ENCODE peak calls at places on chromosomes 5 and 9, in seven cellular contexts. S, X, Q, D, P, B and A are unnamed samples.

GRCh38 chr9:107481035-107481434 is 8.5 kb downstream of the KLF4 start:
- DNase-seq in S (no peak), X (no peak), Q (no peak), D (peak), P (no peak), B (no peak), A (no peak)

GRCh38 chr5:6822556-6823343 is 109.5 kb downstream of the TENT4A start:
- DNase-seq in S (no peak), X (no peak), Q (no peak), D (no peak), P (no peak), B (no peak), A (no peak)

GRCh38 chr9:124618476-124618875 is 111.3 kb upstream of the NR5A1 start:
- DNase-seq in S (no peak), X (no peak), Q (no peak), D (no peak), P (no peak), B (no peak), A (no peak)

GRCh38 chr5:179437341-179438001 is 92.2 kb upstream of the ADAMTS2 start:
- DNase-seq in S (no peak), X (peak), Q (no peak), D (no peak), P (no peak), B (no peak), A (no peak)

GRCh38 chr5:115807654-115808052 is 8.8 kb downstream of the CDO1 start:
- DNase-seq in S (no peak), X (no peak), Q (no peak), D (no peak), P (no peak), B (no peak), A (no peak)

GRCh38 chr9:95634581-95634980 is 117.8 kb upstream of the PTCH1 start:
- DNase-seq in S (no peak), X (no peak), Q (no peak), D (no peak), P (no peak), B (no peak), A (no peak)

GRCh38 chr9:21029661-21030060 is 1.8 kb downstream of the HACD4 start:
- DNase-seq in S (no peak), X (no peak), Q (no peak), D (no peak), P (no peak), B (no peak), A (no peak)

GRCh38 chr5:61306531-61307195 is 25.4 kb upstream of the ZSWIM6 start:
- DNase-seq in S (no peak), X (no peak), Q (no peak), D (no peak), P (no peak), B (no peak), A (no peak)

GRCh38 chr9:34555002-34555348 is 32.2 kb upstream of the ENHO start:
- DNase-seq in S (no peak), X (peak), Q (no peak), D (no peak), P (no peak), B (no peak), A (no peak)

GRCh38 chr9:27276182-27277030 is 20.5 kb downstream of the EQTN start:
- DNase-seq in S (peak), X (peak), Q (peak), D (peak), P (peak), B (no peak), A (no peak)

GRCh38 chr5:178641711-178642110 is 14.9 kb upstream of the CLK4 start:
- DNase-seq in S (no peak), X (no peak), Q (no peak), D (no peak), P (no peak), B (no peak), A (no peak)

GRCh38 chr5:141809697-141810096 is 68.5 kb downstream of the PCDH1 start:
- DNase-seq in S (no peak), X (no peak), Q (no peak), D (no peak), P (no peak), B (no peak), A (no peak)

GRCh38 chr9:14366071-14366470 is 52.1 kb upstream of the NFIB start:
- DNase-seq in S (no peak), X (no peak), Q (no peak), D (no peak), P (no peak), B (no peak), A (no peak)
- TF ChIP-seq REST in S (no peak), X (no peak), Q (no peak), D (no peak), P (no peak), B (no peak), A (no peak)

GRCh38 chr5:200985-201384 is 9.7 kb downstream of the LRRC14B start:
- DNase-seq in S (no peak), X (no peak), Q (no peak), D (no peak), P (no peak), B (no peak), A (no peak)

GRCh38 chr5:197892-198489 is 6.7 kb downstream of the LRRC14B start:
- DNase-seq in S (no peak), X (no peak), Q (no peak), D (no peak), P (no peak), B (no peak), A (no peak)

GRCh38 chr5:199821-200645 is 8.7 kb downstream of the LRRC14B start:
- DNase-seq in S (no peak), X (no peak), Q (no peak), D (no peak), P (no peak), B (no peak), A (no peak)

GRCh38 chr5:198516-198915 is 7.2 kb downstream of the LRRC14B start:
- DNase-seq in S (no peak), X (no peak), Q (no peak), D (no peak), P (no peak), B (no peak), A (no peak)

DNA sequence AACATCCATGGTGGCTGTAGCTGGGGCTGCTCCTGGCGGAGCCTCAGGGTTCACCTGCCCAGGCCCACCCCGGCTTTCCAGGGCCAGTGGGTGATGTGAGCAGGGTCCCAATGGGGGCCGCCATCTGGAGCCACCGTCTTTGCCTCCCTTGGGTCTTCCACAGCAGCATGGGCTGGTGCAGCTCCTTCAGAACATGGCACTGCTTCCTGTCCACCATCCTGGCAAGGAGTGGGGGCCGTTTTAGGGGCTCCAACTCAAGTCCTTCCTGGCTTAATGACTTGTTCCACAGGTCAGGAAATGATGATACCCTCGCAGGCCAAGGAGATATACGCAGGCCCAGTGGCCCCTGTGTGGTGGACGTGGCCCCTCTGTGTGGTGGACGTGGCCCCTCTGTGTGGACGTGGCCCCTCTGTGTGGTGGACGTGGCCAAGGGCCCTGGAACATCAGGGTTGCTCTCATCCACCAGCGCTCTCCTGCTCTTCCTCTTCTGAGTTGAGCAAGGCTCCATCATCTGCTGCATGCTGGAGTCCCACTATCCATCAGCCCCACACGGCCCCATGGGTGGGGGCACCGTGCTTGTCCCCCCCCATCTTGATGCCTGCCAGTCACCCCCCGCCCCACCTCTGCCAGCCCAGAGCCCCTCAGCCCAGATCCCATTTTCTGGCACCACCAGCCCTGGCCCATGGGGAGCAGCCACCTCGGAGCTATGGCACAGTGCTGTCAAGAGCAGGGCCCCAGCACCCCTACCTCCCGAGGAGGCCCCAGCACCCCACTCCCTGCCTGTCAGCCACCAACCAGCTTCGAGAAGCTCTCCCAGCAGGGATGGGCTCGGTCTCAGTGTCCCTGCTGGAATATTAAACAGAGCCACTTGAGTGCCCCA is 7.9 kb downstream of the LRRC14B start:
- DNase-seq in S (no peak), X (peak), Q (no peak), D (no peak), P (no peak), B (no peak), A (no peak)
- TF ChIP-seq REST in S (no peak), X (no peak), Q (no peak), D (no peak), P (no peak), B (no peak), A (no peak)

GRCh38 chr9:120319452-120319851 is 260.5 kb downstream of the CDK5RAP2 start:
- DNase-seq in S (no peak), X (no peak), Q (no peak), D (no peak), P (no peak), B (no peak), A (no peak)
- TF ChIP-seq REST in S (no peak), X (no peak), Q (no peak), D (no peak), P (no peak), B (no peak), A (no peak)

DNA sequence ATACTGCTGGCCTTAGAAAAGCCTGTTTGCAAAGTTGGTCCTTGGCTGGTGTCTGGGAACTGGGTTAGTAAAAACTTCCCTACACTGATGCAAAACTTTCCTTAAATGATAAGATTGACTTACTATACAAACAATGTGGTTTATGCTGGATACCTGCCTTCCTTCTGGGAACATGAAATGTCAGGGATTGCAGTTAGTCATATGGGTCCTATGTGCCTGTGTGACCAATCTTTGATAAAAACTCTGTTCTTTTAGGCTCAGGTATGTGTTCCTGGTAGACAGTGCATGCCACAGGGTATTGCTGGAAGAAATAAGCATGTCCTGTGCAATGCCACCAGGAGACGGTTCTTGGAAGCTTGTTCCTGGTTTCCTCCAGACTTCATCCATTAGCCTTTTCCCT is 173.3 kb downstream of the RMI1 start:
- DNase-seq in S (no peak), X (no peak), Q (no peak), D (no peak), P (no peak), B (no peak), A (no peak)
- TF ChIP-seq REST in S (no peak), X (no peak), Q (no peak), D (no peak), P (no peak), B (no peak), A (no peak)

DNA sequence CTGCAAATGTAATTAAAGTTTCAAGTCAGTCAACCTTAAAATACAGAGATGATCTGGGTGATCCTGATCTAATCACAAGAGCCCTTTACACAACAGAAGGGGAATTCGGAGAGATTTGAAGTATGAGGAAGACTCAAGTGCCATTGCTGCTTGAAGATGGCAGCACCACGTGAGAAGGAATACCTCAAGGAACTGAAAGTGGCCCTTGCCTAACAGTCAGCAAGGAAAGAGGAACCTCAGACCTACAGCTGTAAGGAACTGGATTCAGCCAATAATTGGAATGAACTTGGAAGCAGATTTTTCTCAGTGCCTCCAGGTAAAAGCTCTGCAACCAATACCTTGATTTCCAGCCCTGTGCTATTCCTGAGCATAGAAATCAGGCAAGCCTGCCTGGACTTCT is 87.5 kb downstream of the THBS4 start:
- DNase-seq in S (no peak), X (no peak), Q (no peak), D (no peak), P (no peak), B (no peak), A (peak)
- TF ChIP-seq REST in S (no peak), X (no peak), Q (no peak), D (no peak), P (no peak), B (no peak), A (no peak)

GRCh38 chr5:149837680-149838269 is 106.8 kb downstream of the PDE6A start:
- DNase-seq in S (no peak), X (peak), Q (peak), D (peak), P (peak), B (no peak), A (peak)
- TF ChIP-seq REST in S (no peak), X (no peak), Q (no peak), D (no peak), P (no peak), B (no peak), A (no peak)

GRCh38 chr5:16265141-16265540 is 85.5 kb upstream of the MARCHF11 start:
- DNase-seq in S (no peak), X (no peak), Q (no peak), D (no peak), P (no peak), B (no peak), A (no peak)
- TF ChIP-seq REST in S (no peak), X (no peak), Q (no peak), D (no peak), P (no peak), B (no peak), A (no peak)

GRCh38 chr9:37753489-37754190 is at the start of gene TRMT10B:
- DNase-seq in S (no peak), X (peak), Q (peak), D (peak), P (peak), B (peak), A (peak)
- TF ChIP-seq REST in S (no peak), X (no peak), Q (no peak), D (no peak), P (no peak), B (no peak), A (no peak)

DNA sequence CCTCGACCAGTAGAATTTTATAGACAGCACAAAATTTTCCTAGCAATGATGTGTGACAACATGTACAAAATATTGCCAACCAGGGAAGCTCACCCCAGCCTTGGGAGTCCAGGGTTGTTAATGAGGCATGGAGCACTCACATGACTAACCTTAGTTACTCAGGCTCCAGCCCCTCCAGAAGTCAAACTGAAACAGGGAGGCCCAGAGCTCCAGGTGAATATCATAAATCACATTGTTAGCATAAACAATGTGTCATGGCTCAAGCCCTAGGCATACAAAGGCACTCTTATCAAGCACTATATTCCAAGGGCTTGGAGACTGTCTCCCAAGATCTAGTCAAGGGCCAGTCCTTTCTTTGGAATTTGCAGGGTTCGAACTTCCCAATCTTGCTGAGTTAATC is 44.4 kb downstream of the TNFAIP8 start:
- DNase-seq in S (no peak), X (no peak), Q (no peak), D (no peak), P (no peak), B (no peak), A (no peak)
- TF ChIP-seq REST in S (no peak), X (no peak), Q (no peak), D (no peak), P (no peak), B (no peak), A (no peak)